ENCODE peak calls at places on chromosomes 2 and 18, in five cellular contexts. Z, U, Q, A and H are unnamed samples.
A peak's percentile ranks its signal among the peaks of the same experiment; 100 is the strongest.

GRCh38 chr18:79484661-79485621 is 89.2 kb downstream of the NFATC1 start:
- DNase-seq in Z (peak; percentile 98), U (peak; percentile 81), Q (no peak), A (peak; percentile 39), H (peak; percentile 68)

GRCh38 chr2:36360063-36360462 is 4.5 kb downstream of the CRIM1 start:
- DNase-seq in Q (no peak), A (no peak), U (no peak), Z (no peak), H (no peak)

GRCh38 chr2:44840186-44840850 is 101.2 kb upstream of the SIX3 start:
- DNase-seq in Z (no peak), A (no peak), Q (no peak), U (no peak), H (no peak)

GRCh38 chr2:103773884-103774283 is 1012.1 kb downstream of the TMEM182 start:
- DNase-seq in Z (no peak), U (no peak), Q (no peak), A (no peak), H (peak; percentile 77)

GRCh38 chr2:217652761-217653160 is 350.0 kb downstream of the TNS1 start:
- DNase-seq in A (no peak), Z (no peak), U (no peak), Q (no peak), H (no peak)

GRCh38 chr2:145096582-145096981 is 576.7 kb upstream of the ZEB2 start:
- DNase-seq in A (no peak), U (no peak), Q (no peak), Z (peak; percentile 77), H (peak; percentile 56)

GRCh38 chr2:202671317-202672035 is 36.7 kb downstream of the FAM117B start:
- DNase-seq in Z (no peak), Q (no peak), A (no peak), U (no peak), H (no peak)

GRCh38 chr2:190277234-190278112 is 42.2 kb downstream of the HIBCH start:
- DNase-seq in A (no peak), Z (peak; percentile 44), U (peak; percentile 65), Q (no peak), H (no peak)

GRCh38 chr2:96815326-96816126 is 542 bp upstream of the CNNM3 start:
- DNase-seq in U (peak; percentile 57), A (peak; percentile 75), Z (peak; percentile 28), Q (no peak), H (no peak)

GRCh38 chr2:2527162-2527561 is 196.1 kb upstream of the MYT1L start:
- DNase-seq in Z (no peak), U (peak; percentile 17), Q (no peak), A (no peak), H (no peak)

GRCh38 chr2:106223347-106223746 is 29.2 kb upstream of the UXS1 start:
- DNase-seq in Q (no peak), Z (no peak), U (no peak), A (no peak), H (no peak)

GRCh38 chr18:57925706-57926105 is 118.3 kb upstream of the NEDD4L start:
- DNase-seq in Z (no peak), U (peak; percentile 42), A (no peak), Q (no peak), H (peak; percentile 70)

GRCh38 chr2:182949572-182950189 is 83.2 kb upstream of the FRZB start:
- DNase-seq in Z (peak; percentile 68), U (no peak), Q (no peak), A (no peak), H (no peak)

GRCh38 chr2:105744909-105745853 is at the start of gene NCK2:
- DNase-seq in Q (no peak), Z (no peak), U (peak; percentile 34), A (no peak), H (no peak)

GRCh38 chr18:43563780-43564179 is 286.5 kb upstream of the SYT4 start:
- DNase-seq in U (peak; percentile 57), A (no peak), Z (peak; percentile 53), Q (no peak), H (peak; percentile 16)
- TF ChIP-seq CTCF in U (peak; percentile 54), A (peak; percentile 45), Z (peak; percentile 60), Q (no peak), H (peak; percentile 67)

GRCh38 chr2:152407204-152407721 is 72.3 kb downstream of the FMNL2 start:
- DNase-seq in A (no peak), U (peak; percentile 35), Z (peak; percentile 53), Q (no peak), H (no peak)
- H3K4me3 ChIP-seq in A (no peak overlapping the region), U (peak overlapping the region; percentile 42), Z (peak overlapping the region; percentile 22), Q (no peak overlapping the region), H (peak overlapping the region; percentile 40)

DNA sequence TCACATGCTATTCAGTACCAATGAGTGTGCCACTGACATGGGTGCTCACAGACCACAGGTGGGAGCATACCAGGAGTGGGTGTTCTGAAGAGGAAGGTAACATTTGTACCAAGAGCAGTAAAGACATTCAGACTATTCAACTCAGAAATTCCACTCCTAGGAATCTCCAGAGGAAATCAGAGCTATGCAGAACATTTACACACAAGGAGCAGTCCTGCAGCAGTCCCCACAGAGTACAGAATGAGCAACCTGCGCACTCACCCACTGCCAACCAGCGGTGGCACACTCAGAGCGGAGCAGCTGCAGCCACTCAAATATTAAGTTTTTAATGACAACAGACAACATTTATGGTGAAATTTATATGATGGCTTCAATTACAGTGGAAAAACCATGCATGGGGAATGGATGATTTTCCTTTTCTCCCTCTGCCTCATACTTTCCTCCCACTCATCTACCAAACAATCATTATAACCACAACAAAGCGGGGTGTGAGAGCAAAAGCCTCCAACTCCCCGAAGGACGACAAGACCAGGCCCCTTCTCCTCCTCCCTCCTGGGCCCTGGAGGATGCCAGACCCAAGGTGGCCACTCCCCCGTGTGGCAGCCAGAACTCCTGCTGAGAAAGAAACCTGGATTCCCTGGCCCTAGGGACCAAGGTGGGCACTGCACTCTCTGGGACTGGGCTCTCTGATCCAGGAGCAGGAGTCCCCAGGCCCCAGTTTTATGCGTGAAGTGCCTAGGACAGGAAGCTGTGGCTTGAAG is 5.4 kb downstream of the HS6ST1 start:
- DNase-seq in Z (no peak), U (no peak), Q (no peak), A (no peak), H (no peak)
- TF ChIP-seq CTCF in Z (peak; percentile 74), U (peak; percentile 43), Q (no peak), A (peak; percentile 4), H (peak; percentile 49)

DNA sequence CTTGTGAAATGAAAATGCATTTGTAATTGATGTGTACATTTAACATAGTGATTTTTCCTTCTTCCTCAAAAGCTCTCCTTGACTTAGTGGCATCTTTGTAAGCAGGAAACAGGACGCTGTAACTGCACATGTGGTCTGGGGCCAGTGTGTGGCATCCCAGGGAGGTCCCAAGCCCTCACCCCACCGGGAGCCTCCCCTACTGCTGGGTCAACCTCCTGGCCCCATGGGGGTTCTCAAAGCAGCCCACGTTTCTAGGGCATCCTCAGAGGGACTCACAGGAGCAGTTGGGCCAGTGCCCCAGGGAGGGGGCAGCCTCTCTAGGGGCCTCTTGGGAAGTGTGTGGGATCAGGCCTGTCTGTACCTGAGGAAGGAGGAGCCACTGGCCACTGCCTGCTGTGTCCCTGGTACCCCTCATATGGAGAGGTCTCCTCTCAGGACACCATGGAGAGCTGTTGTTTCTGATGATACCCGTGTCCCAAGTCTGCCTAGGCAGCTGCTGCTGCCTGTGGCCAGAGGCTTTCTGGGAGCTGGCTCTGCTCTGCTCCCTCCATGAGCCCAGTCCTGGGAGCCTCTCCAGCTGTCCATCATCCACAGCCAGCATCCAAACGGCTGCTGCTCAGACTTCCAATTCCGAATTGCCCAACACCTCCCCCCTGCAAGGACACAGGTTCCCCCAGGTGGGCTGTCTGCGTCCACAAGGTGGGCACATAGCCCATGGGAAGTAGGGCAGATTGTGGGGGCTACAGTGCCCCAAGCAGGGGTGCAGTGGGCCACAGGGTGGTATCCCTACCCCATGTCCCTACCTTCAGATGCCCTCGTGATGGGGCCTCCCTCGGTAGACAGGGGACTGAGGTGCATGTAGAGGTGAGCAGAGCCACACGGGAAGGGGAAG is 13.4 kb downstream of the ARHGEF4 start:
- DNase-seq in Q (no peak), Z (no peak), U (no peak), A (no peak), H (no peak)
- H3K4me3 ChIP-seq in Q (no peak overlapping the region), Z (no peak overlapping the region), U (no peak overlapping the region), A (no peak overlapping the region), H (no peak overlapping the region)

GRCh38 chr18:48022531-48023330 is 92.3 kb upstream of the SMAD2 start:
- DNase-seq in A (no peak), Q (no peak), U (peak; percentile 66), Z (peak; percentile 32), H (no peak)

GRCh38 chr18:48024891-48025660 is 94.6 kb upstream of the SMAD2 start:
- DNase-seq in U (no peak), Q (no peak), Z (no peak), A (no peak), H (no peak)

GRCh38 chr18:48023334-48024008 is 93.0 kb upstream of the SMAD2 start:
- DNase-seq in A (no peak), Z (peak; percentile 54), Q (no peak), U (no peak), H (no peak)

GRCh38 chr18:48022021-48022420 is 91.6 kb upstream of the SMAD2 start:
- DNase-seq in Q (no peak), Z (no peak), A (no peak), U (no peak), H (no peak)

DNA sequence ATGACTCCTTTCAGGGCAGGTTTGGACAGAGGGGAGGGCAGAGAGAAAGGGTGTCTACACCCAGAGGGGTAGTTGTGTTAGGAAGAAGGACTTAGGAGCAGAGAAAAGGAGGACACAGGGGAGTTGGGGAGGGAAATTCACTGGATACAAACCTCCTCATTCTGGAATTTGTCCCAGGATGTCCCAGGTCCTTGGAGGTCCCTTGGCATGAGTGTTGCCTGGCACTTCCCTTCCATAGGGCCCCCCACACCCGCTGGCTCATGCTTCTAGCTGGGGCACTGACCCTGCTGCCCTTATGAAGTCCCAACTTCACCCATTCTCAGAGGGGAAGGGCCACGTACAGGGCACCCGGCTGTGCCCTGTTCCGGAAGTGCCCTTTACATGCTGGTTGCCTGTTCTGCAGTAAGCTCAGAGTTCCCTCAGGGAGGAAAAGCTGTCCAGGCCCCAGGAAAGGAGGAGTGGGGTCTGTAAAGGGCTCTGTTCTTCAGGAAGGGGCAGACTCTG is 93.6 kb upstream of the SMAD2 start:
- DNase-seq in Z (no peak), Q (no peak), A (no peak), U (no peak), H (no peak)
- TF ChIP-seq CTCF in Z (no peak), Q (no peak), A (no peak), U (no peak), H (no peak)

DNA sequence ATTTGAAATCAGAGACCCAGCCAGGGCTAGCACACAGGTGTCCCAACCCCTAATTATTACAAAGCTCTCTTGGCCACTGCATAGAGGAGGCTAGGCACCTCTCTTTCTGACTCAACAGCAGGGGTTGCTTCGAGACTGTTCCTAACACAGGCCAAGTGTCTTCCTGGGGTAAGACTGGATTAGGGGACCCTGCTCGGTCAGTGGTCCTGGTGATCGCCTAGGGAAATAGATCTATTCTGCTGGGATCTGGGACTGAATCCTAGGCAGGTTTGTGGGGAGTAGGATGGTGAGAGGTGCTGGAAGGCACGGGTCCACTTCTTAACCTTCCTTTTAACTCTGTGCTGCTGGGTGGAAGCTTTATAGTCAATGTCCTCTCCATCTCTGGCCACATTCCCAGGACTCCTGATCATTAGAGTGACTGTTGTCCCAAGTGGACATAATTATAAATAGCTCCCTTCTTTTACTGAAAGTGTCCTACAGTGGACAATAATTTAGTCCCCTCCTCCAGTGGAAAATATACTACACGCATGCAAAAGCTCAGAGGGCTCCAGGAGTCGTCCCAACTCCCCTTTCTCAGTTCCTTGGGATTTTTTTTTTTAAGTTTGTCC is 1.4 kb upstream of the TRIB2 start:
- DNase-seq in U (no peak), Q (no peak), A (no peak), Z (no peak), H (no peak)
- H3K4me3 ChIP-seq in U (peak overlapping the region; percentile 70), Q (no peak overlapping the region), A (no peak overlapping the region), Z (peak overlapping the region; percentile 69), H (peak overlapping the region; percentile 59)